ENCODE peak calls at places on chromosome 10, in five cellular contexts. One of them, this sample, is unnamed.

GRCh38 chr10:13961096-13961495 is 369.6 kb downstream of the FRMD4A start:
- DNase-seq in body of pancreas: no peak
- DNase-seq in heart left ventricle: no peak
- DNase-seq in BE2C: no peak
- DNase-seq in AG09309: peak
- DNase-seq in this sample: peak

GRCh38 chr10:31526178-31526577 is 207.2 kb downstream of the ZEB1 start:
- DNase-seq in body of pancreas: no peak
- DNase-seq in heart left ventricle: no peak
- DNase-seq in BE2C: no peak
- DNase-seq in AG09309: no peak
- DNase-seq in this sample: no peak

GRCh38 chr10:71475243-71475871 is 78.6 kb downstream of the CDH23 start:
- DNase-seq in body of pancreas: peak
- DNase-seq in heart left ventricle: no peak
- DNase-seq in BE2C: peak
- DNase-seq in AG09309: no peak
- DNase-seq in this sample: no peak

GRCh38 chr10:132833421-132834111 is 47.6 kb upstream of the NKX6-2 start:
- DNase-seq in body of pancreas: no peak
- DNase-seq in heart left ventricle: no peak
- DNase-seq in BE2C: no peak
- DNase-seq in AG09309: no peak
- DNase-seq in this sample: no peak

GRCh38 chr10:43220971-43221418 is 45.9 kb downstream of the RASGEF1A start:
- DNase-seq in body of pancreas: no peak
- DNase-seq in heart left ventricle: peak
- DNase-seq in BE2C: no peak
- DNase-seq in AG09309: no peak
- DNase-seq in this sample: no peak

GRCh38 chr10:133109736-133110532 is 22.2 kb downstream of the ADGRA1 start:
- DNase-seq in body of pancreas: peak
- DNase-seq in heart left ventricle: no peak
- DNase-seq in BE2C: no peak
- DNase-seq in AG09309: no peak
- DNase-seq in this sample: no peak

GRCh38 chr10:18136056-18136916 is 3.9 kb upstream of the CACNB2 start:
- DNase-seq in body of pancreas: no peak
- DNase-seq in heart left ventricle: no peak
- DNase-seq in BE2C: no peak
- DNase-seq in AG09309: no peak
- DNase-seq in this sample: no peak

GRCh38 chr10:110275140-110275729 is 29.5 kb downstream of the SMNDC1 start:
- DNase-seq in body of pancreas: no peak
- DNase-seq in heart left ventricle: no peak
- DNase-seq in BE2C: no peak
- DNase-seq in AG09309: no peak
- DNase-seq in this sample: no peak

DNA sequence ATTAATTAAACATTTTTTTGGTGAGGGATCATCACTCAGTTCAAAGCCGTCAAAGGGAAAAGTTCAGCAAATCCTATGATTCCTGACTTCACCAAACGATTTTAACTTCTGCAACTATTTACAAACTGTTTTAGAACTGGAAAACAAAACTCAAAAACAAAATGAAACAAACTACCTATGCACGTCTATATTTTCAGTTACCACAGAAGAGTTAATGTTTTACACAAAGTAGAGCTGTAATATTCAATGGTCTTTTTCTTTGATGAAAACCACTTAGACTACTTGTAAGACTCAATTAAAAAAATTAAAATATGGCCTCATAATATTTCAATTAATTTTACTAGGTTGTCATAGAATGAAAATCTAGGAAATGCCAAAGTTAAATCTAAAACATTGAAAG is 131.5 kb downstream of the ATE1 start:
- DNase-seq in body of pancreas: no peak
- DNase-seq in heart left ventricle: no peak
- DNase-seq in BE2C: no peak
- DNase-seq in AG09309: no peak
- DNase-seq in this sample: no peak
- TF ChIP-seq CTCF in body of pancreas: no peak
- TF ChIP-seq CTCF in heart left ventricle: no peak
- TF ChIP-seq CTCF in BE2C: no peak
- TF ChIP-seq CTCF in AG09309: no peak
- TF ChIP-seq CTCF in this sample: no peak

DNA sequence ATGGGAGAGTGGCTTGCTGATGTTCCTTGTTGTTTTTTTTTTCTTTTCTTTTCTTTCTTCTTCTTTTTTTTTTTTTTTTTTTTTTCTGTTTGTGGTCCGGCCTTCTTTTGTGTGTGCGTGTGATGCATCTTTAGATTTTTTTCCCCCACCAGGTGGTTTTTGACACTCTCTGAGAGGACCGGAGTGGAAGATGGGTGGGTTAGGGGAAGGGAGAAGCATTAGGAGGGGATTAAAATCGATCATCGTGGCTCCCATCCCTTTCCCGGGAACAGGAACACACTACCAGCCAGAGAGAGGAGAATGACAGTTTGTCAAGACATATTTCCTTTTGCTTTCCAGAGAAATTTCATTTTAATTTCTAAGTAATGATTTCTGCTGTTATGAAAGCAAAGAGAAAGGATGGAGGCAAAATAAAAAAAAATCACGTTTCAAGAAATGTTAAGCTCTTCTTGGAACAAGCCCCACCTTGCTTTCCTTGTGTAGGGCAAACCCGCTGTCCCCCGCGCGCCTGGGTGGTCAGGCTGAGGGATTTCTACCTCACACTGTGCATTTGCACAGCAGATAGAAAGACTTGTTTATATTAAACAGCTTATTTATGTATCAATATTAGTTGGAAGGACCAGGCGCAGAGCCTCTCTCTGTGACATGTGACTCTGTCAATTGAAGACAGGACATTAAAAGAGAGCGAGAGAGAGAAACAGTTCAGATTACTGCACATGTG is 2.2 kb downstream of the ADRB1 start:
- DNase-seq in body of pancreas: no peak
- DNase-seq in heart left ventricle: no peak
- DNase-seq in BE2C: no peak
- DNase-seq in AG09309: no peak
- DNase-seq in this sample: no peak
- TF ChIP-seq CTCF in body of pancreas: no peak
- TF ChIP-seq CTCF in heart left ventricle: no peak
- TF ChIP-seq CTCF in BE2C: no peak
- TF ChIP-seq CTCF in AG09309: no peak
- TF ChIP-seq CTCF in this sample: no peak

DNA sequence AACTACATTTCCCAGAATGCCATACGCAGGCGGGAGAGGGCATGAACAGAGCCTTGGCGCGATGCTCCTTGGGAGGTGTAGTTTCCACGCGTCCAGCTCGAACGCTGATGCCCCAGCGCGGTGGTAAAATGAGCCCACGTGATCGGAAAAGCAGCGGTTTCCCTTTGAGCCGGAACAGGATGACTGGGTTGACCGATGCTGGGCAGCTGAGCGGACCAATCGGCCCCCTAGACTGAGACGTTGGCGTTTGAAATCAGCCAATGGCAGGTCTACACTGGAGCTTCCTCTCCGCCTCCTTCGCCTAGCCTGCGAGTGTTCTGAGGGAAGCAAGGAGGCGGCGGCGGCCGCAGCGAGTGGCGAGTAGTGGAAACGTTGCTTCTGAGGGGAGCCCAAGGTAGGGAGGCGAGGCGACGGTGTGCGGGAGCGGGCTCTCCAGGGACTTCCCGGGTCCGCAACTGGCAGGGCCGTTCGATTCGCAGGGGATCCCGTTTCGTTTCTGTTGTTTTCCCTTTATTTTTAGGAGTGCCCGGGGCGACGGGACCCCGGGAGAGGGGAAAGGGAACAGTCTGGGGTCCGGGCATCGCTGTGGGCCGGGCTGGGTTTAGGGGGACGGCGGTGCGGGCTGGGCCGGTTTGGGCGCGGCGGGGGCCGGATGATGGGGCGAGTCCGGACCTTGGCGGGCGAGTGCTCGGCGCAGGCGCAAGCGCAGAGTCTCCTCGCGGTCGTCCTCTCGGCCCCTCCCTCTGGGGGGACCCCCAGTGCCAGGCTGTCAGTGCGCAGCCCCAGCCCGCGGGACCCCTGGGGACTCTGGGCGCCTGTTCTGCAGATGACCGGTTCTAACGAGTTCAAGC is at the start of gene BUB3:
- DNase-seq in body of pancreas: peak
- DNase-seq in heart left ventricle: peak
- DNase-seq in BE2C: peak
- DNase-seq in AG09309: peak
- DNase-seq in this sample: peak
- TF ChIP-seq CTCF in body of pancreas: no peak
- TF ChIP-seq CTCF in heart left ventricle: peak
- TF ChIP-seq CTCF in BE2C: no peak
- TF ChIP-seq CTCF in AG09309: no peak
- TF ChIP-seq CTCF in this sample: peak

GRCh38 chr10:128540806-128541739 is 414.9 kb upstream of the MKI67 start:
- DNase-seq in body of pancreas: peak
- DNase-seq in heart left ventricle: no peak
- DNase-seq in BE2C: peak
- DNase-seq in AG09309: no peak
- DNase-seq in this sample: no peak
- TF ChIP-seq CTCF in body of pancreas: no peak
- TF ChIP-seq CTCF in heart left ventricle: no peak
- TF ChIP-seq CTCF in BE2C: peak
- TF ChIP-seq CTCF in AG09309: no peak
- TF ChIP-seq CTCF in this sample: no peak

GRCh38 chr10:88949051-88949450 is 3.5 kb downstream of the ACTA2 start:
- DNase-seq in body of pancreas: no peak
- DNase-seq in heart left ventricle: no peak
- DNase-seq in BE2C: no peak
- DNase-seq in AG09309: no peak
- DNase-seq in this sample: no peak

GRCh38 chr10:88954458-88955083 is 2.0 kb upstream of the ACTA2 start:
- DNase-seq in body of pancreas: no peak
- DNase-seq in heart left ventricle: no peak
- DNase-seq in BE2C: no peak
- DNase-seq in AG09309: no peak
- DNase-seq in this sample: no peak

GRCh38 chr10:88953662-88954061 is 1.1 kb upstream of the ACTA2 start:
- DNase-seq in body of pancreas: no peak
- DNase-seq in heart left ventricle: no peak
- DNase-seq in BE2C: no peak
- DNase-seq in AG09309: no peak
- DNase-seq in this sample: no peak

GRCh38 chr10:88949912-88950664 is 2.5 kb downstream of the ACTA2 start:
- DNase-seq in body of pancreas: no peak
- DNase-seq in heart left ventricle: no peak
- DNase-seq in BE2C: no peak
- DNase-seq in AG09309: no peak
- DNase-seq in this sample: peak

DNA sequence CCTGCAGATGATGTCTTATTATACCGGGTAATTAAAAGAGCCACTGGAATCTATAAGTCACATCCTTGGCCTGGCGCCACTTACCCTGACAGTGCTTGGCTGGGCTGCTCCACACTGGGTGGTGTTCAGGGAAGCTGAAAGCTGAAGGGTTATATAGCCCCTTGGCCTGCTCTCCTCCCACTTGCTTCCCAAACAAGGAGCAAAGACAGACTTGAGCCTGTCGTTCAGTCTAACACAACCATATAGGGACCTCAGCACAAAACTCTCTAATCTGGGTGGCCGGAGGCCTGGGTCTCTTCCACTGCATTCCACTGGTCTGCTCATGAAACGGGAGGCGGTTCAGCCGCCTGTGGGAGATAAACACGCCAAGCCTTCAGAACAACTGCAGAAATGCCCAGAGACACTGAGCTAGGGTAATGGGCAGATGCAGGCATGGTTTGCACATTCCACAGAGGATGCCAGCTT is at the start of gene ACTA2:
- DNase-seq in body of pancreas: no peak
- DNase-seq in heart left ventricle: peak
- DNase-seq in BE2C: peak
- DNase-seq in AG09309: no peak
- DNase-seq in this sample: peak
- TF ChIP-seq CTCF in body of pancreas: no peak
- TF ChIP-seq CTCF in heart left ventricle: no peak
- TF ChIP-seq CTCF in BE2C: no peak
- TF ChIP-seq CTCF in AG09309: no peak
- TF ChIP-seq CTCF in this sample: no peak

DNA sequence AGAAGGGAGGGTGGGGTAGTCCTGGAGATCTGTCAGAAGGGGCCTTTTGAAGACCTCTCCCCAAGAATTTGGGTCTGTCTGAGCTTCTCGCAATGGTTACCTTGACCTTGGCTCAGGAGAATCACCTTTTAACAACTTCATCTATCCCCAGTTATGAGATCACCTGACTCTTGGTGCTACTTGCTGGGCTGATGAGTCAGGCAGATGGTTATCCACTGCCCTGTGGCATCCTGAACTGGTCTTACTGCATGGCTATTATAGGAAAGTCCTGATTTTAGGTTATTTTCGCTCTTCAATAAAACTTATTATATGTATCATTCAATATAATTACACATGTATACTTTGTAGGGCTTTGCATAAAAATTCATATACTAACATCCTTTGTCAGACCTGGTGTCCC is 274.7 kb downstream of the GFRA1 start:
- DNase-seq in body of pancreas: no peak
- DNase-seq in heart left ventricle: no peak
- DNase-seq in BE2C: no peak
- DNase-seq in AG09309: no peak
- DNase-seq in this sample: no peak
- TF ChIP-seq CTCF in body of pancreas: no peak
- TF ChIP-seq CTCF in heart left ventricle: no peak
- TF ChIP-seq CTCF in BE2C: no peak
- TF ChIP-seq CTCF in AG09309: no peak
- TF ChIP-seq CTCF in this sample: no peak

DNA sequence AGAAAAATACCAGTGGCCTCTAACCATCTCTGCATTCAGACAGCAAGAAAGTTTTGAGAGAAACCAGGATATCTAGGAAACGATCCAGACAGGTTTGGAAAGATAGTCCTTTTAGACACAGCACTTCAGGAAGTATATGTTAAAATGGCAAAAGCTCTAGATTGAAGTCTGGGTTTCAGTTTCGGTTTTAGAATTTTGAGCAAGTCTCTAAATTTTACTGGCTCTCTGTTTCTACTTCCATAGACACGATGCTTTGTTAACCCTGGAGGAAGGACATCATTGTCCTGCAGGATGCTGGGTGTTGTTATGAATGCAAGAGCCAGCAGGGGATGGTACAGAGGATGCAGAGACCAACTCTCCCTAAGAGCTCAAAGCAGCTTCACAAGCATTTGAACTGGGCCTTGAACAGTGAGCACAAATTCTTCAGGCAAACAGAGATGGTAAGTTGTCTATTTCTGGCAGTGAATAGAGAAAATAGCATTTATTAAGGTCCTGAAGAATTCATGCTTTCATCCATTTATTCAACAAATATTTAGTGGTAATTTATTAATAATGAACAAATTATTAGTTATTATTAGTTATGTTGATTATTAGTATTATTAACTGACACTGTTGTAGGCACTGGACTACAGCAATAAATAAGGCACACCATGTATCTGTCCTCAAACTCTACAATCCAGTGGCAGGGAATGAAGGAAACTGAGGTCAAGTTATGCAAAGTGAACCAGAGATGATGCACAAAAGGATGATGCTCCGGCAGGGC is 152.7 kb upstream of the NRP1 start:
- DNase-seq in body of pancreas: no peak
- DNase-seq in heart left ventricle: no peak
- DNase-seq in BE2C: no peak
- DNase-seq in AG09309: no peak
- DNase-seq in this sample: peak
- TF ChIP-seq CTCF in body of pancreas: no peak
- TF ChIP-seq CTCF in heart left ventricle: no peak
- TF ChIP-seq CTCF in BE2C: peak
- TF ChIP-seq CTCF in AG09309: peak
- TF ChIP-seq CTCF in this sample: peak

This sample was measured in fibroblast of pulmonary artery.